ENCODE peak calls at places on chromosome 14, in five cellular contexts. C is heart right ventricle, U is osteocyte, G is neural crest cell, M is GM13976. Y is an unnamed sample.

GRCh38 chr14:26872510-26872909 is 274.7 kb upstream of the NOVA1 start:
- DNase-seq in G (no peak), U (no peak), M (no peak), C (no peak), Y (no peak)

GRCh38 chr14:60064491-60065072 is 27.1 kb upstream of the PCNX4 start:
- DNase-seq in G (no peak), M (peak), U (no peak), C (no peak), Y (no peak)

GRCh38 chr14:62234849-62235248 is 472.6 kb downstream of the SNAPC1 start:
- DNase-seq in U (no peak), G (no peak), C (no peak), M (no peak), Y (no peak)

GRCh38 chr14:22508662-22509035 is 80.4 kb downstream of the DAD1 start:
- DNase-seq in U (no peak), C (no peak), G (no peak), M (no peak), Y (no peak)

GRCh38 chr14:97655169-97655948 is 858.2 kb downstream of the VRK1 start:
- DNase-seq in M (no peak), U (no peak), C (no peak), G (no peak), Y (no peak)

GRCh38 chr14:61716956-61717355 is 21.6 kb downstream of the HIF1A start:
- DNase-seq in G (no peak), U (no peak), M (no peak), C (no peak), Y (no peak)

GRCh38 chr14:71658261-71658860 is 273.9 kb upstream of the RGS6 start:
- DNase-seq in G (no peak), M (no peak), C (no peak), U (no peak), Y (no peak)

GRCh38 chr14:68365228-68365627 is 427.6 kb downstream of the ZFP36L1 start:
- DNase-seq in M (no peak), U (no peak), G (no peak), C (no peak), Y (no peak)

GRCh38 chr14:61416587-61416986 is 95.2 kb downstream of the PRKCH start:
- DNase-seq in G (no peak), M (no peak), U (no peak), C (no peak), Y (no peak)

GRCh38 chr14:32129124-32129523 is 52.0 kb downstream of the ARHGAP5 start:
- DNase-seq in U (no peak), G (no peak), M (no peak), C (no peak), Y (no peak)

GRCh38 chr14:68822964-68823363 is 30.1 kb upstream of the ZFP36L1 start:
- DNase-seq in U (no peak), M (no peak), G (no peak), C (no peak), Y (no peak)

GRCh38 chr14:30355431-30355913 is 203.5 kb upstream of the G2E3 start:
- DNase-seq in U (no peak), M (peak), C (no peak), G (no peak), Y (no peak)

GRCh38 chr14:105336477-105337287 is 22.1 kb downstream of the PACS2 start:
- DNase-seq in U (no peak), M (no peak), G (no peak), C (no peak), Y (no peak)

GRCh38 chr14:89773151-89773550 is 181.4 kb downstream of the EFCAB11 start:
- DNase-seq in U (no peak), M (peak), G (no peak), C (no peak), Y (no peak)

GRCh38 chr14:74965770-74966153 is 10.4 kb upstream of the PGF start:
- DNase-seq in M (no peak), U (no peak), G (no peak), C (no peak), Y (no peak)

GRCh38 chr14:35235840-35236239 is 56.3 kb upstream of the PSMA6 start:
- DNase-seq in G (no peak), M (no peak), U (no peak), C (no peak), Y (no peak)
- TF ChIP-seq CTCF in G (no peak), M (no peak), U (no peak), C (no peak), Y (no peak)

GRCh38 chr14:51806026-51806590 is 54.3 kb upstream of the GNG2 start:
- DNase-seq in M (no peak), U (no peak), C (no peak), G (no peak), Y (no peak)

GRCh38 chr14:51806624-51807023 is 53.8 kb upstream of the GNG2 start:
- DNase-seq in M (no peak), G (no peak), C (no peak), U (no peak), Y (no peak)

GRCh38 chr14:51807355-51807754 is 53.1 kb upstream of the GNG2 start:
- DNase-seq in U (no peak), G (no peak), M (no peak), C (no peak), Y (no peak)

DNA sequence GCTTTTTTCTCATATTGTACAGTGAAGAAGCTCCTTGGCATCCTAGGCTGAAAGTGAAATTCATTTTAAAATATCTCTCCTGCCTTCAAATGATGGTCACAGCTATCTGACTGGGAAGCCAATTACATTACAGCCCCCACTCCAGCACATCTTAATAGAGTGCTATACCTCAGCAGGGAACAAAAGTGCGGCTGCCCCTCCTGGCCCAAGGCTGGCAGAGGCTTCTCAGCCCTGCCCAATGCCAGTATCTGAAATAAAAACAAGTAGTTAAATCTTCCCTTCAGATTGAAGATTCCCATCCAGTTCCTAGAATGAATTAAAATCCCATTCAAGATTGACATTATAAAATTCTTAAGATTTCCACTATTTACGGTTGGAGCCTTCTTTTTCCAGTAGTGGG is 54.9 kb upstream of the GNG2 start:
- DNase-seq in U (no peak), C (no peak), G (no peak), M (no peak), Y (no peak)
- TF ChIP-seq CTCF in U (no peak), C (no peak), G (no peak), M (no peak), Y (no peak)

GRCh38 chr14:104293851-104294627 is 155.7 kb downstream of the KIF26A start:
- DNase-seq in G (no peak), U (no peak), C (peak), M (no peak), Y (no peak)
- TF ChIP-seq CTCF in G (peak), U (peak), C (no peak), M (no peak), Y (no peak)

DNA sequence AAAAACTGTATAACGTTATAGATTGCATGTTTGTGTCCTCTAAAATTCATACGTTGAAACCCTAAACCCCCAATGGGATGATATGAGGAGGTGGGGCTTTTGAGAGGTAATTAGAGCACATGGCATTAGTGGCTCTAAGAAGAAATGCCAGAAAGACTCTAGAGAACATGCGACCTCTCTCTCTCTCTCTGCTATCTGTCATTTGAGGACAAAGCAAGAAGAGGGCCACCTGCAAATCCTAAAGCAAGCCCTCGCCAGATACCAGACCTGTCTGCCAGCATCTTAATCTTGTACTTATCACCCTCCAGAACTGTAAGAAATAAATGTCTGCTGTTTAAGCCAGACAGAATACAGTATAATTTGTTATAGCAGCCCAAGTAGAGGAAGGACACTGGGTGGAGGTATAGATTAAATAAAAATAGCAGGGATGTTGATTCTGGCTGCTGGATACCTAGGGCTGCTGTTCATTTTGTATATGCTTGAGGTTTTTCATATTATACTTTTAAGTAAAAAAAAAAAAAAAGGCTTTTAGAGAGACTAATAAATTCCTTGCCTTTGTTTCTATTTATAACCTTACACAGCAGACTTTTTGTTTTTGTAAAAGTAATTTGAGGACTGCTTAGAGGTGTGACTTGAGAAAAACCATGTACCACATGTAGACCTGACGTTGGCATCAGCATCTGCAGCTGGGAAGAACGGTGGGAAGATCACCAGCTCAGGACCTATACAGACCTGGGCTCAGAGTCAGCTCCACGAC is 26.9 kb downstream of the MOK start:
- DNase-seq in G (no peak), U (no peak), C (no peak), M (no peak), Y (no peak)
- TF ChIP-seq CTCF in G (no peak), U (no peak), C (no peak), M (no peak), Y (no peak)

GRCh38 chr14:93734086-93734822 is 54.0 kb downstream of the PRIMA1 start:
- DNase-seq in G (no peak), C (no peak), M (no peak), U (no peak), Y (no peak)

GRCh38 chr14:93737574-93737973 is 50.7 kb downstream of the PRIMA1 start:
- DNase-seq in U (no peak), G (no peak), C (no peak), M (no peak), Y (no peak)

GRCh38 chr14:93734961-93735360 is 53.3 kb downstream of the PRIMA1 start:
- DNase-seq in M (no peak), G (no peak), C (no peak), U (no peak), Y (no peak)

GRCh38 chr14:93733646-93734045 is 54.6 kb downstream of the PRIMA1 start:
- DNase-seq in M (no peak), G (no peak), C (no peak), U (no peak), Y (no peak)

GRCh38 chr14:93736378-93737014 is 51.8 kb downstream of the PRIMA1 start:
- DNase-seq in M (peak), G (no peak), C (no peak), U (no peak), Y (no peak)
- TF ChIP-seq CTCF in M (no peak), G (peak), C (no peak), U (no peak), Y (no peak)

DNA sequence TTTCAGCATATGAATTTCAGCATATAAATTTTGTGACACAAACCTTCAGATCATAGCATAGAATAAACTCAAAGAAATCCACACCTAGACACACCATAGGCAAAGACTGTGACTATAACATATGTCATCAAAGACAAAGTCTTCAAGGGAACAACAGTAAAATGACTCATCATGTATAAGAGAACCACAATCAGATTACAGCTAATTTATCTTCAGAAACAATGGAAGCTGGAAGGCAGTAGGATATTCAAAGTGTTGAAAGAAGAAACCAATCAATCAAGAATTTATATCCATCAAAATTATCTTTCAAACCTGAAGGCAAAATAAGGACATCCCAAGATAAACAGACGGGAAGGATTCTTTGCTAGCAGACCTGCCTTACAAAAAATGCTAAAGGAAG is 29.0 kb downstream of the DLK1 start:
- DNase-seq in M (no peak), G (no peak), C (no peak), U (no peak), Y (no peak)
- TF ChIP-seq CTCF in M (no peak), G (no peak), C (no peak), U (no peak), Y (no peak)

DNA sequence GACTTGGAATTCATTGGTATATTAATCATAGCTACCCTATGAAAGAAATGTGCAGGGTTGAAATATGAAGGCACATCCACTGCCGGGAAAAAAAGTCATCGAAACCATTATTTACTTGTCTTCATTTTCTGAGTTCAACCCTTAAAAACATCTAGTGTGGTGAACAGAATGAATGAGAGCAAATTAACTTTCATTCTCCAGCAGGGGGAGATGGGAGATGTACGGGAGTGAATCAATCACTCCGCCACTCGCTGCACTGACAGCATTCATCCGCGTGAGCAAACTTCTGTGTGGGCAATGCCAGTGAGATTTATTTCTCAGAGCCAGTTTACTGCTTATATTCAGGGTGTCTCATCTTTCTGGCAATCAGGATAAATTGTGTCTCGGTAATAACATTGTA is 463.5 kb upstream of the MIS18BP1 start:
- DNase-seq in M (no peak), C (no peak), U (no peak), G (peak), Y (no peak)
- TF ChIP-seq CTCF in M (no peak), C (no peak), U (peak), G (peak), Y (no peak)

DNA sequence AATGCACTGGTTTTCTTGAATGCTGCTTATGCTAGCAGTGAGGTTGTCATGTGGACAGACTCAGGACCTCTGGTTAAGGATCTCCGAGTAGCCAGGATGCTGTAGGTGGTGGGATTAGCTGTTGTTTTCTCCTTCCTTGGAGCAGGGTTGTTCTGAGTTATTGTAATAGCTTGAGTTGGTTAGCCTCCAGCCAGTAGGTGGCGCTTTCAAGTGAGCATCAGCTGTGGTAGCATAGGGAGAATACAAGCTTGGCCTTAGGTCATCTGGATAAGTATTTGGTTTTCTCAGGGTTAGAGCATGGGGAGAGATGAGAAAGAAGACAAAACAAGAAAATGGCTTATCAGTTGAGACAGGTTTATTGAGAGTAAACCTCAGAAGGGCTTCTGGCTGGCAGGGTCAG is 299.7 kb upstream of the FBXO33 start:
- DNase-seq in M (no peak), U (no peak), G (no peak), C (no peak), Y (no peak)
- TF ChIP-seq CTCF in M (no peak), U (no peak), G (peak), C (no peak), Y (no peak)

DNA sequence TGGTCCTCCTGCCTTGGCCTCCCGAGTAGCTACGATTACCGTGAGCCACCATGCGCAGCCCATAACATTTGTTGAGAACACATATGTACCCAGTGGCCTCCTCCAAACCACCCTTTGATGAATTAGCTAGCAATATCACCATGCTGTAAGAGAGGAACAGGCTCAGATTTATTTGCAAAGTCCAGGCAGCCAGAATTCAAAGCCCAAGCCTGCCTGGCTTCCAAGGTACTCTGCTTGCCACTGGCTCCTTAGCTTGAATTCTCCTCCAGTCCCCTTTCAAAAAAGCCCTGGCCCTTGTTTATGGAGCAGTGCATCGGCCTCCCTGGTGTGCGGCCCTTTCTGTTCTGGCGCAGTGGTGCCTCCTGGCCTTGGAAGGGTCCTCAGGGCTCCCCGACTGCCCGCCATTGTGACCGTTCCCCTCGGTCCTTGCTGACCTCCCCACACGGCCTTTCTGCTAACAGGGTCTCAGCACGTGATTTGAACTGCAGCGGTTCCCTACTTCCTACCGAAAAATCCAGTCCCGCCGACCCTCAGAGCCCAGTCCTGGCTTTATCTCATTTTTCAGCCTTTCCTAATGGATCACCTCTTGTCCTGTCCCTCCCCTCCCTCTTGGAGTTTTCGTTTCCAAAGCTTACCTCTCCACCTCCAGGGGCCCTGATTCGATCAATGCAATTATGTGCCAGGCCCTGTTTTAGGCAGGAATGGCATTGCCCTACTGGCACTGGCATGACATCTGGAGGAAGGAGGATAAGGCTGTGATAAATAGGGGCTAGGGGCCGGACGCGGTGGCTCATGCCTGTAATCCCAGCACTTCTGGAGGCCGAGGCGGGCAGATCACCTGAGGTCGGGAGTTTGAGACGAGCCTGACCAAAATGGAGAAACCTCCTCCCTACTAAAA is 22.0 kb downstream of the SLC25A29 start:
- DNase-seq in U (no peak), M (no peak), C (no peak), G (no peak), Y (no peak)
- TF ChIP-seq CTCF in U (no peak), M (no peak), C (no peak), G (no peak), Y (no peak)

GRCh38 chr14:37027188-37027824 is 145.1 kb downstream of the SLC25A21 start:
- DNase-seq in G (no peak), U (no peak), C (no peak), M (no peak), Y (no peak)
- TF ChIP-seq CTCF in G (no peak), U (no peak), C (no peak), M (no peak), Y (no peak)

Y was measured in gastrocnemius medialis.